ENCODE peak calls at places on chromosome 22, in seven cellular contexts. X is RPMI7951; G is AG10803; K is heart left ventricle; T is HuH-7; O is stimulated activated CD8-positive, alpha-beta memory T cell treated with anti-CD3 and anti-CD28 coated beads, Interleukin-15, amount 100 ng/mL, for 48 hours; J is ELR. Q is an unnamed sample.

GRCh38 chr22:17162731-17163130 is 3.7 kb upstream of the HDHD5 start:
- DNase-seq in G (no peak), X (no peak), O (no peak), K (no peak), T (no peak), J (no peak), Q (no peak)

GRCh38 chr22:30816413-30816812 is 121.7 kb downstream of the OSBP2 start:
- DNase-seq in K (no peak), J (no peak), G (no peak), T (no peak), X (no peak), O (no peak), Q (no peak)

GRCh38 chr22:44730034-44730433 is 22.3 kb upstream of the ARHGAP8 start:
- DNase-seq in X (no peak), K (no peak), G (no peak), T (no peak), J (no peak), O (no peak), Q (no peak)

GRCh38 chr22:45887202-45888131 is 89.5 kb downstream of the WNT7B start:
- DNase-seq in K (peak; percentile 41), G (no peak), O (no peak), J (no peak), T (no peak), X (no peak), Q (no peak)

GRCh38 chr22:19816372-19817119 is 38.1 kb downstream of the GNB1L start:
- DNase-seq in T (no peak), O (no peak), K (no peak), X (no peak), J (no peak), G (no peak), Q (no peak)

GRCh38 chr22:22578702-22579424 is 19.8 kb upstream of the PRAME start:
- DNase-seq in K (no peak), G (peak; percentile 41), T (no peak), X (peak; percentile 69), O (no peak), J (peak; percentile 23), Q (peak; percentile 33)

GRCh38 chr22:20463324-20464095 is 25.9 kb upstream of the SCARF2 start:
- DNase-seq in X (no peak), K (no peak), G (no peak), J (no peak), O (no peak), T (no peak), Q (no peak)

GRCh38 chr22:49814856-49815255 is 12.8 kb downstream of the BRD1 start:
- DNase-seq in T (no peak), X (no peak), J (no peak), K (no peak), O (no peak), G (no peak), Q (no peak)

GRCh38 chr22:21075516-21076138 is 29.9 kb downstream of the LRRC74B start:
- DNase-seq in J (no peak), X (no peak), G (no peak), O (no peak), K (no peak), T (no peak), Q (no peak)

GRCh38 chr22:42596376-42596775 is 18.3 kb downstream of the POLDIP3 start:
- DNase-seq in G (no peak), O (no peak), T (no peak), J (no peak), K (peak; percentile 72), X (no peak), Q (no peak)

GRCh38 chr22:19719055-19719482 is 4.3 kb upstream of the GP1BB start:
- DNase-seq in T (no peak), X (no peak), K (peak; percentile 67), O (no peak), G (no peak), J (no peak), Q (no peak)

GRCh38 chr22:40414306-40414705 is 43.9 kb downstream of the SGSM3 start:
- DNase-seq in K (no peak), J (peak; percentile 26), T (no peak), G (peak; percentile 52), O (no peak), X (peak; percentile 36), Q (peak; percentile 47)

GRCh38 chr22:28899199-28899853 is 16.0 kb downstream of the ZNRF3 start:
- DNase-seq in J (no peak), T (no peak), G (peak; percentile 54), O (no peak), K (no peak), X (peak; percentile 72), Q (no peak)

GRCh38 chr22:46055176-46055850 is 78.4 kb upstream of the WNT7B start:
- DNase-seq in O (no peak), X (no peak), K (no peak), J (peak; percentile 38), G (peak; percentile 61), T (no peak), Q (no peak)

GRCh38 chr22:24009227-24010017 is 1.7 kb upstream of the CABIN1 start:
- DNase-seq in G (no peak), X (no peak), K (no peak), T (no peak), J (no peak), O (no peak), Q (no peak)

Q was measured in foreskin fibroblast.